ENCODE peak calls at places on chromosomes 5 and 9, in six cellular contexts. U is lung microvascular endothelial cell; V is CD4-positive, alpha-beta T cell; X is A172; K is cardiac muscle cell; Q is uterus. H is an unnamed sample.

GRCh38 chr9:134843740-134844139 is 36.9 kb upstream of the FCN2 start:
- DNase-seq in U (no peak), V (no peak), X (no peak), K (no peak), Q (no peak), H (no peak)

GRCh38 chr5:57738787-57739186 is 256.2 kb upstream of the ACTBL2 start:
- DNase-seq in U (no peak), V (no peak), X (no peak), K (no peak), Q (no peak), H (no peak)

GRCh38 chr9:71783120-71783523 is 14.8 kb upstream of the CEMIP2 start:
- DNase-seq in U (peak), V (peak), X (no peak), K (no peak), Q (peak), H (peak)

GRCh38 chr9:124695280-124695890 is 75.7 kb downstream of the NR6A1 start:
- DNase-seq in U (no peak), V (no peak), X (peak), K (no peak), Q (no peak), H (no peak)

GRCh38 chr9:78365979-78366697 is 69.2 kb downstream of the PSAT1 start:
- DNase-seq in U (peak), V (no peak), X (no peak), K (peak), Q (no peak), H (no peak)

GRCh38 chr9:93309889-93310425 is 126.0 kb downstream of the WNK2 start:
- DNase-seq in U (no peak), V (no peak), X (no peak), K (no peak), Q (no peak), H (no peak)

GRCh38 chr9:19998823-19999455 is 210.1 kb upstream of the SLC24A2 start:
- DNase-seq in U (no peak), V (no peak), X (no peak), K (no peak), Q (no peak), H (peak)

GRCh38 chr5:6286404-6286803 is 91.9 kb downstream of the MED10 start:
- DNase-seq in U (no peak), V (no peak), X (no peak), K (no peak), Q (no peak), H (no peak)

GRCh38 chr5:4384649-4385048 is 755.5 kb upstream of the ADAMTS16 start:
- DNase-seq in U (no peak), V (no peak), X (no peak), K (no peak), Q (no peak), H (no peak)

GRCh38 chr9:120080781-120081180 is 499.2 kb downstream of the CDK5RAP2 start:
- DNase-seq in U (no peak), V (no peak), X (no peak), K (no peak), Q (no peak), H (no peak)

GRCh38 chr9:109244179-109245132 is 76.4 kb downstream of the EPB41L4B start:
- DNase-seq in U (peak), V (peak), X (peak), K (peak), Q (peak), H (peak)

GRCh38 chr9:88418715-88419540 is 30.7 kb downstream of the SPIN1 start:
- DNase-seq in U (no peak), V (no peak), X (peak), K (no peak), Q (no peak), H (no peak)

GRCh38 chr9:15231788-15232635 is 75.0 kb downstream of the TTC39B start:
- DNase-seq in U (peak), V (no peak), X (no peak), K (peak), Q (no peak), H (peak)

GRCh38 chr9:133430244-133430643 is 8.1 kb downstream of the ADAMTS13 start:
- DNase-seq in U (no peak), V (no peak), X (no peak), K (no peak), Q (no peak), H (no peak)